ENCODE peak calls at places on chromosomes 12 and 14, in seven cellular contexts. Q is cardiac muscle cell, V is heart left ventricle, M is WERI-Rb-1, E is fibroblast of lung, O is HepG2, I is left lung. T is an unnamed sample. For H3K27me3, the result is how much of the 10 kb centered on the place peaks cover.

GRCh38 chr12:116945901-116946550 is 35.3 kb downstream of the FBXW8 start:
- DNase-seq in E (no peak), I (no peak), Q (no peak), O (no peak), M (no peak), V (no peak), T (no peak)

GRCh38 chr12:59657266-59657665 is 61.4 kb downstream of the SLC16A7 start:
- DNase-seq in O (no peak), E (peak), M (no peak), I (no peak), V (no peak), Q (peak), T (no peak)

GRCh38 chr12:119322324-119322723 is 12.2 kb upstream of the CCDC60 start:
- DNase-seq in V (no peak), O (no peak), I (no peak), M (no peak), E (no peak), Q (no peak), T (no peak)

GRCh38 chr14:75335588-75335987 is 57.0 kb downstream of the FOS start:
- DNase-seq in M (no peak), E (no peak), Q (no peak), O (no peak), V (no peak), I (no peak), T (no peak)

GRCh38 chr14:63027719-63028118 is 17.5 kb downstream of the KCNH5 start:
- DNase-seq in I (no peak), V (no peak), O (no peak), E (peak), Q (no peak), M (no peak), T (no peak)

GRCh38 chr12:119615518-119616475 is 22.2 kb downstream of the TMEM233 start:
- DNase-seq in I (no peak), O (no peak), V (no peak), Q (no peak), M (no peak), E (no peak), T (no peak)

GRCh38 chr12:10331642-10332239 is 24.1 kb downstream of the KLRD1 start:
- DNase-seq in V (no peak), M (peak), Q (peak), I (no peak), O (peak), E (peak), T (no peak)

GRCh38 chr12:102824218-102824835 is 92.7 kb downstream of the PAH start:
- DNase-seq in I (peak), E (no peak), V (peak), Q (peak), M (no peak), O (peak), T (peak)

GRCh38 chr12:24424889-24425600 is 475.6 kb upstream of the SOX5 start:
- DNase-seq in O (no peak), Q (no peak), I (no peak), V (no peak), E (no peak), M (peak), T (no peak)

GRCh38 chr12:28938581-28939301 is 210.3 kb upstream of the FAR2 start:
- DNase-seq in I (no peak), V (no peak), O (no peak), E (no peak), M (no peak), Q (no peak), T (no peak)

GRCh38 chr12:92261692-92262091 is 116.0 kb upstream of the BTG1 start:
- DNase-seq in E (no peak), I (no peak), O (no peak), Q (no peak), M (no peak), V (no peak), T (no peak)

GRCh38 chr12:24948452-24948815 is 467 bp downstream of the BCAT1 start:
- DNase-seq in M (no peak), O (no peak), I (no peak), V (no peak), E (peak), Q (peak), T (no peak)

GRCh38 chr14:72714094-72714493 is 179.8 kb downstream of the DPF3 start:
- DNase-seq in O (no peak), I (no peak), E (no peak), M (no peak), Q (no peak), V (no peak), T (no peak)

GRCh38 chr12:24125280-24125679 is 175.8 kb upstream of the SOX5 start:
- DNase-seq in Q (no peak), O (no peak), E (no peak), M (no peak), V (no peak), I (no peak), T (no peak)

GRCh38 chr12:110304061-110304551 is 23.1 kb downstream of the ATP2A2 start:
- DNase-seq in M (no peak), I (no peak), V (no peak), O (no peak), Q (peak), E (peak), T (no peak)

GRCh38 chr14:79084861-79085260 is 914.7 kb downstream of the NRXN3 start:
- DNase-seq in O (no peak), V (no peak), I (no peak), M (peak), Q (no peak), E (no peak), T (no peak)

GRCh38 chr12:117384735-117385134 is 23.3 kb upstream of the NOS1 start:
- DNase-seq in I (no peak), E (no peak), O (no peak), V (no peak), M (no peak), Q (no peak), T (no peak)

GRCh38 chr14:32167907-32168306 is 33.9 kb upstream of the RNU6-7 start:
- DNase-seq in E (no peak), M (no peak), O (no peak), Q (no peak), V (no peak), I (no peak), T (no peak)

GRCh38 chr12:14785568-14785967 is 17.7 kb downstream of the WBP11 start:
- DNase-seq in M (no peak), Q (no peak), O (no peak), V (no peak), I (no peak), E (no peak), T (no peak)

GRCh38 chr12:6311822-6312528 is 1.5 kb downstream of the PLEKHG6 start:
- DNase-seq in O (no peak), I (no peak), M (no peak), E (no peak), V (no peak), Q (no peak), T (no peak)

GRCh38 chr14:72907327-72907826 is 13.5 kb upstream of the DPF3 start:
- DNase-seq in V (no peak), M (no peak), O (no peak), Q (peak), I (no peak), E (no peak), T (no peak)

GRCh38 chr12:124279315-124279714 is 15.6 kb upstream of the RFLNA start:
- DNase-seq in M (no peak), O (no peak), V (no peak), I (no peak), E (no peak), Q (no peak), T (no peak)

GRCh38 chr14:68546839-68547238 is 246.0 kb downstream of the ZFP36L1 start:
- DNase-seq in I (no peak), M (no peak), O (no peak), Q (peak), V (no peak), E (peak), T (no peak)

GRCh38 chr12:92259852-92260251 is 114.2 kb upstream of the BTG1 start:
- DNase-seq in M (no peak), E (no peak), Q (no peak), I (no peak), O (no peak), V (no peak), T (no peak)

GRCh38 chr12:9378430-9378835 is 170.2 kb upstream of the PZP start:
- DNase-seq in M (peak), Q (peak), V (no peak), I (no peak), E (no peak), O (peak), T (no peak)

GRCh38 chr12:90999946-91000345 is 4.8 kb downstream of the EPYC start:
- DNase-seq in I (no peak), M (no peak), O (no peak), Q (no peak), E (no peak), V (no peak), T (no peak)

GRCh38 chr12:53788892-53789291 is 37.1 kb upstream of the CISTR start:
- DNase-seq in O (no peak), I (no peak), V (no peak), E (no peak), Q (no peak), M (no peak), T (no peak)
- H3K27me3 ChIP-seq in O (under half), I (half or more), V (half or more), E (under half), Q (half or more), M (under half), T (under half)

GRCh38 chr12:57241556-57242310 is 9.3 kb downstream of the STAC3 start:
- DNase-seq in V (no peak), I (no peak), E (no peak), M (no peak), Q (no peak), O (no peak), T (no peak)
- TF ChIP-seq CTCF in V (no peak), I (no peak), E (no peak), M (no peak), Q (no peak), O (no peak), T (no peak)

GRCh38 chr12:114411081-114411836 is 5.3 kb upstream of the TBX5 start:
- DNase-seq in Q (no peak), I (no peak), E (peak), O (no peak), M (no peak), V (no peak), T (no peak)
- H3K27me3 ChIP-seq in Q (half or more), I (half or more), E (under half), O (under half), M (under half), V (under half), T (under half)

GRCh38 chr14:100440758-100441203 is 117.6 kb downstream of the SLC25A47 start:
- DNase-seq in E (no peak), V (no peak), I (no peak), O (no peak), Q (peak), M (no peak), T (no peak)
- TF ChIP-seq CTCF in E (no peak), V (no peak), I (no peak), O (no peak), Q (no peak), M (no peak), T (no peak)

DNA sequence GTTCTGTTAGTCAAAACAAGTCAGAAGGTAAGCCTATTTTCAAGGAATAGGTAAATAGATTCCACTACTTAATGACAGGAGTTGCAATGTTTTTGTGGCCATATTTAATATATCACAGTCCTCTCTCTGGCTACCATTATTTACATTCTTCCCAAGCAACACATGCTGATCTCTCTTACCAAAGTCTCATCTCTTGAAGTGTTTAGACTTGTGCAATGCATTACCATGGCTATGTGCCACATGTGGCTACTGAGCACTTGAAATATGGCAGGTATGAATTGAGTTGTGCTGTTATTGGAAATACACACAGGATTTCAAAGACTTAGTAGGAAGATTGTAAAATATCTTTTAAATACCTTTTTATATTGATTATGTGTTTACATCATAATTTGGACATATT is 262.4 kb upstream of the PDE3A start:
- DNase-seq in O (no peak), I (no peak), V (no peak), M (no peak), Q (peak), E (peak), T (no peak)
- H3K27me3 ChIP-seq in O (under half), I (under half), V (under half), M (under half), Q (under half), E (under half), T (under half)

GRCh38 chr14:64303471-64303917 is 9.3 kb upstream of the ESR2 start:
- DNase-seq in M (no peak), O (peak), E (peak), I (no peak), Q (peak), V (no peak), T (no peak)
- TF ChIP-seq CTCF in M (peak), O (peak), E (peak), I (peak), Q (peak), V (peak), T (peak)

GRCh38 chr12:130714091-130714590 is 2.0 kb downstream of the RIMBP2 start:
- DNase-seq in Q (no peak), M (no peak), I (no peak), E (no peak), O (no peak), V (peak), T (no peak)

GRCh38 chr12:130714591-130715149 is 1.4 kb downstream of the RIMBP2 start:
- DNase-seq in V (peak), E (no peak), I (no peak), O (no peak), Q (no peak), M (peak), T (no peak)

GRCh38 chr12:130716918-130717306 is 813 bp upstream of the RIMBP2 start:
- DNase-seq in Q (no peak), M (no peak), I (no peak), O (no peak), E (no peak), V (no peak), T (no peak)

GRCh38 chr12:130715996-130716917 is at the start of gene RIMBP2:
- DNase-seq in E (peak), I (no peak), M (peak), Q (peak), O (no peak), V (peak), T (no peak)

DNA sequence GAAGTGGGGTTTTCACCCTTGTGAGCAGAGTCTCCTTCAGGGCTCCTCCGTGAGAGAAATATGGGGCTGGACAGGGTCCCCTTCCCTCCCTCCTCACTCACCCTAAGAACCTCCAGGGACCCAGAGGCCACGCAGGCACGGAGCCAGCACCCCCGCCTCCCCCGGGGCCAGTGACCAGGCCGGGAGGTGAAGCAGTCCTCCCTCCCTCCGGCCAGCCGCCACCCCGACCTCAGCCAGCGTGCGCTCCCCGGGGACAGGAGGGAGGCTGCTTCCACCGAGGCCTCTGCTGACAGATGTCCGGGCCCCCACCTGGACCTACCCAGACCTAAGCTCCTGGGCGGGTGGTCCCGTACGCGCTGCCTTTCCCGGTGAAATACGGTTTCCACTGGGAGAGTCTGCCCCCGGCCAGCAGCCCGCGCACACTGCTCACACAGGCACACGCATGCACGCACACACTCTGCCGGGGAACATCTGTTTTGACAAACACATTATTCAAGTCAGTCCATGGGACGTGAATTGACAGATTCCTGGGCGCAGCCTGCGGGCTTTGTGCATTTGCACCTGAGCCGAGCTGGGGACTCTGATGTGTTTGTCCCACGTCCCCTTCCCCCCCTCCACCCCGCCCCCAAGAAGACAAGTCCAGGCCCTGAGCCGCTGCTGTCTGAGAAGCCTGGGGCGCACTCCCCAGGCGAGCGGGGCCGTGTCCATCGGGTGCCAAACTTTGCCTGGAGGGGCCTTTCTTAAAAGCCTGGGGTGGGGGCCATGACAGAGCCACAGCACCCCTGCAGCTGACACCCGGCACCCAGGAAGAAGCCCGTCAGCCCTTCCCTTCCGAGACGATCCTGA is 726 bp downstream of the RIMBP2 start:
- DNase-seq in V (peak), E (no peak), I (no peak), Q (no peak), O (no peak), M (peak), T (no peak)
- H3K27me3 ChIP-seq in V (half or more), E (under half), I (half or more), Q (under half), O (under half), M (under half), T (under half)

DNA sequence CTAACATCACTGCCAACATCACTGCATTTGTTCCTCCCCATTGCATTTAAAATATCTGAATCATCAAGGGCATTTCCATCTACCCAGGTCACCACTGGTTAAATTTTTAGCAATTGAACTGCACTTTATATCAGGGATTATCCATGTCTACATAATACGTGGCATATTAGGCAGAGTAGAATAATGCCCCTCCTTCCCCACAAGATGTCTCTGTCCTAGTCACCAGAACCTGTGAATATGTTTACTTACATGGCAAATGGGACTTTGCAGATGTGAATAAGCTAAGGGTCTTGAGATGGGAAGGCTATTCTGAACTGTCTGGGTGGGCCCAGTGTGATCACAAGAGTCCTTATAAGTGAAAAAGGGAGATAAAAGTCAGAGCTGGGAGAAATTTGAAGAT is 181.7 kb upstream of the ARID2 start:
- DNase-seq in I (no peak), M (no peak), V (no peak), O (no peak), Q (peak), E (peak), T (no peak)
- TF ChIP-seq CTCF in I (no peak), M (no peak), V (no peak), O (no peak), Q (peak), E (peak), T (no peak)

GRCh38 chr14:94775875-94776217 is 5.9 kb upstream of the GSC start:
- DNase-seq in V (no peak), Q (peak), E (no peak), I (no peak), M (no peak), O (no peak), T (no peak)
- H3K27me3 ChIP-seq in V (half or more), Q (half or more), E (under half), I (half or more), M (under half), O (under half), T (under half)

DNA sequence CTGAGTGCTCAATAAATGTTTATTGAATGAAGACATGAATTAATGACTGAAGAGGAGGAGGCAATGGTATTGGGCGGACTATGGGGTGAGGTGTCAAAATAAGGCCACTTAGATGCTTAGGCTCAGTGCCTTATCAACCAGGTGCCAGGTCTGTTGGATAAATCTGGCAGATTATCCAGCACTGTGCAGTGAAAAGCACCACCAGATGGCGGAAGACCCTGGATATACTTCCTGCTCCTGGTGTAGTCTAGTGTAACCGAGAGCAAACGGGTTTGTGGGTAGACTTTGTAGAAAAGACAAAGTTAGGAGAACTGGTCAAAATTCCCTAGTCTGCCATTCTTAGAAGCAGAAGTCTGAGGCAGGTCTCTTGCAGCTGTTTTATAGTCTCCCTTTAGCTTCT is 306.3 kb downstream of the ATP23 start:
- DNase-seq in O (no peak), M (peak), E (no peak), I (no peak), V (no peak), Q (no peak), T (no peak)
- TF ChIP-seq CTCF in O (peak), M (peak), E (no peak), I (no peak), V (no peak), Q (no peak), T (no peak)